ENCODE peak calls at places on chromosome 5, in five cellular contexts. One of them, this sample, is unnamed.

GRCh38 chr5:137269297-137269696 is 229.8 kb downstream of the SPOCK1 start:
- DNase-seq in GM23338: peak
- DNase-seq in A549: no peak
- DNase-seq in K562: no peak
- DNase-seq in HepG2: no peak
- DNase-seq in this sample: no peak

GRCh38 chr5:60207031-60207430 is 313.5 kb upstream of the PDE4D start:
- DNase-seq in K562: no peak
- DNase-seq in A549: no peak
- DNase-seq in HepG2: no peak
- DNase-seq in GM23338: no peak
- DNase-seq in this sample: peak

GRCh38 chr5:139745800-139746690 is 49.6 kb upstream of the PSD2 start:
- DNase-seq in HepG2: peak
- DNase-seq in K562: peak
- DNase-seq in GM23338: peak
- DNase-seq in A549: peak
- DNase-seq in this sample: no peak

GRCh38 chr5:139193928-139194327 is 4.2 kb downstream of the SIL1 start:
- DNase-seq in HepG2: peak
- DNase-seq in GM23338: peak
- DNase-seq in A549: peak
- DNase-seq in K562: peak
- DNase-seq in this sample: no peak

GRCh38 chr5:33283243-33283642 is 157.5 kb upstream of the TARS1 start:
- DNase-seq in GM23338: no peak
- DNase-seq in HepG2: no peak
- DNase-seq in K562: no peak
- DNase-seq in A549: no peak
- DNase-seq in this sample: no peak

GRCh38 chr5:62093981-62094380 is 212.0 kb upstream of the KIF2A start:
- DNase-seq in A549: peak
- DNase-seq in HepG2: no peak
- DNase-seq in GM23338: peak
- DNase-seq in K562: peak
- DNase-seq in this sample: no peak

GRCh38 chr5:64930672-64931318 is 162.1 kb downstream of the CWC27 start:
- DNase-seq in A549: no peak
- DNase-seq in GM23338: no peak
- DNase-seq in HepG2: no peak
- DNase-seq in K562: no peak
- DNase-seq in this sample: no peak

GRCh38 chr5:168317521-168318147 is 26.2 kb downstream of the WWC1 start:
- DNase-seq in K562: peak
- DNase-seq in GM23338: no peak
- DNase-seq in A549: peak
- DNase-seq in HepG2: peak
- DNase-seq in this sample: no peak

GRCh38 chr5:154077692-154078091 is 38.9 kb downstream of the MFAP3 start:
- DNase-seq in GM23338: no peak
- DNase-seq in HepG2: no peak
- DNase-seq in K562: no peak
- DNase-seq in A549: no peak
- DNase-seq in this sample: no peak

GRCh38 chr5:179805529-179806249 is 977 bp downstream of the MGAT4B start:
- DNase-seq in A549: peak
- DNase-seq in K562: peak
- DNase-seq in GM23338: peak
- DNase-seq in HepG2: no peak
- DNase-seq in this sample: no peak

GRCh38 chr5:179805070-179805528 is 1.6 kb downstream of the MGAT4B start:
- DNase-seq in HepG2: no peak
- DNase-seq in K562: no peak
- DNase-seq in GM23338: no peak
- DNase-seq in A549: no peak
- DNase-seq in this sample: no peak

GRCh38 chr5:179803651-179804598 is 2.7 kb downstream of the MGAT4B start:
- DNase-seq in GM23338: no peak
- DNase-seq in A549: no peak
- DNase-seq in K562: peak
- DNase-seq in HepG2: peak
- DNase-seq in this sample: no peak

GRCh38 chr5:179804599-179804947 is 2.1 kb downstream of the MGAT4B start:
- DNase-seq in K562: no peak
- DNase-seq in GM23338: no peak
- DNase-seq in A549: no peak
- DNase-seq in HepG2: no peak
- DNase-seq in this sample: no peak

GRCh38 chr5:179806250-179807045 is at the start of gene MGAT4B:
- DNase-seq in K562: peak
- DNase-seq in HepG2: no peak
- DNase-seq in GM23338: peak
- DNase-seq in A549: peak
- DNase-seq in this sample: no peak
- TF ChIP-seq JUNB in K562: no peak
- TF ChIP-seq JUNB in HepG2: no peak
- TF ChIP-seq JUNB in GM23338: no peak
- TF ChIP-seq JUNB in A549: no peak
- TF ChIP-seq JUNB in this sample: no peak

DNA sequence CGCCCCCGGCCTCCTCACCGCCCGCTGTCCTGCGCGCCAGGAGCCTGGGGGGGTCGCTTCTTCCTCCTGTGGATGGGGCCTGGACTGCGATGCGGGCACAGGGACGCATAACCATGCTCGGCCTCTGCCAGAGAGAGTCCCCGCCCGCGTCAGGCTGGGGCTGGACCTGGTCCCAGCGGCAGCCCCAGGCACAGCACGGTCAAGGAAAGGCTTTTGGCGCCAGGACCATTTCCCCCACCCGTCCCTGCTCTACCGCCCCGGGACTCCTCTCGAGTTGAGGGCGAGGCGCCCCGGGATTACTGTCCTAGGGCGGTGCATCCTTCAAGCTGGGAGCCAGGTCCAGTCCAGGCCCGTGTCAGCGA is 356 bp downstream of the MXD3 start:
- DNase-seq in K562: no peak
- DNase-seq in GM23338: no peak
- DNase-seq in A549: no peak
- DNase-seq in HepG2: no peak
- DNase-seq in this sample: no peak
- TF ChIP-seq JUNB in K562: no peak
- TF ChIP-seq JUNB in GM23338: no peak
- TF ChIP-seq JUNB in A549: no peak
- TF ChIP-seq JUNB in HepG2: no peak
- TF ChIP-seq JUNB in this sample: no peak

GRCh38 chr5:8391916-8392315 is 523.0 kb downstream of the MTRR start:
- DNase-seq in GM23338: no peak
- DNase-seq in A549: no peak
- DNase-seq in HepG2: no peak
- DNase-seq in K562: no peak
- DNase-seq in this sample: no peak

DNA sequence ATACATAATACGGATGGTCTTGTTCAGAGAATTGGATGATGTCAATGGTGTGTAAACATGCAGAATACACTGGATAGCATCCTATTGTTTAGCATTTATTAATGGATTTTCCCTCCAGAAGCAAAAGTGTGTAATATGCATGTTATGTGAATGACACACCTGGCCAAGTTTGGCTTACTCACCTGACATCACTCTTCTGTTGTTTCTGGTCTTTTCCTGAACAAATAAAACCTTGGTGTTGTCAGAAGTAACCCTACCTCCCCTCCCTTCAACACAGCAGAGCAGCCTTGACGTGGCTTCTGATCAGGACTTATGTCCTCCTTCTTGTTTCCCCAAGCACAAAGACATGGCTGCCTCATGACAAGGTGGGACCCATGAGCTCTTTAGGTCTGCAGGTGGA is 517.9 kb downstream of the MTRR start:
- DNase-seq in GM23338: no peak
- DNase-seq in A549: no peak
- DNase-seq in HepG2: no peak
- DNase-seq in K562: no peak
- DNase-seq in this sample: no peak
- TF ChIP-seq JUNB in GM23338: no peak
- TF ChIP-seq JUNB in A549: no peak
- TF ChIP-seq JUNB in HepG2: no peak
- TF ChIP-seq JUNB in K562: no peak
- TF ChIP-seq JUNB in this sample: no peak

GRCh38 chr5:56405536-56405935 is 172.4 kb upstream of the ANKRD55 start:
- DNase-seq in A549: no peak
- DNase-seq in GM23338: no peak
- DNase-seq in HepG2: peak
- DNase-seq in K562: no peak
- DNase-seq in this sample: no peak

GRCh38 chr5:56406838-56407237 is 173.7 kb upstream of the ANKRD55 start:
- DNase-seq in A549: no peak
- DNase-seq in GM23338: no peak
- DNase-seq in HepG2: no peak
- DNase-seq in K562: no peak
- DNase-seq in this sample: no peak

GRCh38 chr5:56406221-56406620 is 173.1 kb upstream of the ANKRD55 start:
- DNase-seq in K562: no peak
- DNase-seq in HepG2: peak
- DNase-seq in GM23338: no peak
- DNase-seq in A549: peak
- DNase-seq in this sample: no peak

GRCh38 chr5:56405116-56405515 is 172.0 kb upstream of the ANKRD55 start:
- DNase-seq in A549: no peak
- DNase-seq in HepG2: no peak
- DNase-seq in K562: no peak
- DNase-seq in GM23338: no peak
- DNase-seq in this sample: no peak

DNA sequence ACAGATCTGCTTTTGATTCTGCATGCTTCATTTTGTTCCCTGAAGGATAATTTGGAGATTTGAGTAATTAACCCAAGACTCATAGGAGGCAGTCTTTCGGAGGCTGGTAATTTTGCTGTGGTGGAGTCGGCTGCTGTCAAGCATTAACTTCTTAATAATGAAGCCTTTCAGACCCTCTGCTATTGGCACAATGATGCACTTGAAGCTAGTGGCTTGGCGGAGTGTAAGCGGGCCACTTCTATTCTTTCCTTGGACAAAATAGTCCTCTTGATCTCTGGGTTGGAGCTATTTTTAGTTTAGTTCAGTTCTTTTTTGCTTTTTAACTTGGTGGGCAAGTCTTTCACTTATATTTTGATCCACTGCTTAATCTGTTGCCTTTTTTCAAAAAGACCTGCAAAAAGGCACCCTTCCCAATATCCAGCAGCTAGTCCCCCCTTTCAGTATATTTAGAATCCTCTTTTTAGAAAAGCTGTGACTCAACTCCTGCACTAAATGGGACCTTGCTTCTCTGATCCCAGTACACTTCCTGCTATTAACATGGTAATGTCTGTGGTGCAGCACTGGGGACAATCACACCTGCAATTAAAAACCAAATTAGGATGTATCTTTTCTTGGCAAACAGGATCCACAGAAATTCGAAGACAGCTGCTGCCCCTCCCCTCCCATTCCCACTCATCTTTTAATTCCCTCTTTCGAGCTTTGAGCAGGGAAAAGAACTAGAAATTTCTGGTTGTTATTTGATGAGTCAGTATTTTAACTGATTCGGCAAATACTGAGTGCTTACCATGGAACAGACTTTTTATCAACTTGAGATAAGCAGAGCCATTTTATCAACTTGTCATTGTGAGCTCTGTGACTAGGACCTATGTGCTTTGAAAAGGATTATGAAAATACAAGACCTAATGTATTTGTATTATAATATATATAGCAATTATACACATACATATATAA is 169.4 kb upstream of the ANKRD55 start:
- DNase-seq in K562: no peak
- DNase-seq in HepG2: no peak
- DNase-seq in GM23338: peak
- DNase-seq in A549: no peak
- DNase-seq in this sample: no peak
- TF ChIP-seq JUNB in K562: no peak
- TF ChIP-seq JUNB in HepG2: no peak
- TF ChIP-seq JUNB in GM23338: no peak
- TF ChIP-seq JUNB in A549: no peak
- TF ChIP-seq JUNB in this sample: no peak

DNA sequence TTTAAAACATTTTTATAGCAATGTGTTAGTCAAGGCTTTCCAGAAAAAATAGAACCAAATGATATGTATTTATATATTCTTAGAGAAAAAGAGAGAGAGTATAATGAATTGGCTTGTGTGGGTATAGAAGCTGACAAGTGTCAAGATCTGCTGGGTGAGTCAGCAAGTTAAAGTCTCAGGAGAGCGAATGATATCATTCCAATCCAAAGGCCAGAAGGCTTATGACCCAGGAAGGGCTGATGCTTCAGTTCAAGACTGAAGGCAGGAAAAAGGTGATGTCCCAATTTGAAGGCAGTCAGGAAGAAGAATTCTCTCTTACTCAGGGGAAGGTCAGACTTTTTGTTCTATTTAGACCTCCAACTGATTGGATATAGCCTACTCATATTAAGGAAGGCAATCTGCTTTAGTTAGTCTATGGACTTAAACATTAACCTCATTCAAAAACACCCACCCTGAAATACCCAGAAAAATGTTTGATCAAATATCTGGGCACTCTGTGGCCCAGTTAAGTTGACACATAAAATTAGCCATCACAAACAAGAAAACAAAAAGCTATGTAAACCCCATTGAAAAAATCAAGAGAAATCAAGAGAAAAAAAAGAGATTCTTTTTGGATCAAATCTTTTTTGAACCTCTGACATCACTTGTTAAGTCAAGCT is 189.6 kb downstream of the PIK3R1 start:
- DNase-seq in A549: peak
- DNase-seq in GM23338: no peak
- DNase-seq in K562: peak
- DNase-seq in HepG2: no peak
- DNase-seq in this sample: no peak
- TF ChIP-seq JUNB in A549: no peak
- TF ChIP-seq JUNB in GM23338: no peak
- TF ChIP-seq JUNB in K562: no peak
- TF ChIP-seq JUNB in HepG2: no peak
- TF ChIP-seq JUNB in this sample: no peak

GRCh38 chr5:95352686-95353085 is 38.5 kb upstream of the FAM81B start:
- DNase-seq in K562: no peak
- DNase-seq in A549: no peak
- DNase-seq in GM23338: no peak
- DNase-seq in HepG2: no peak
- DNase-seq in this sample: no peak

GRCh38 chr5:95347516-95348140 is 43.5 kb upstream of the FAM81B start:
- DNase-seq in A549: no peak
- DNase-seq in GM23338: no peak
- DNase-seq in K562: no peak
- DNase-seq in HepG2: no peak
- DNase-seq in this sample: no peak

GRCh38 chr5:95350631-95351030 is 40.5 kb upstream of the FAM81B start:
- DNase-seq in K562: no peak
- DNase-seq in GM23338: no peak
- DNase-seq in A549: no peak
- DNase-seq in HepG2: no peak
- DNase-seq in this sample: no peak
- TF ChIP-seq JUNB in K562: no peak
- TF ChIP-seq JUNB in GM23338: no peak
- TF ChIP-seq JUNB in A549: no peak
- TF ChIP-seq JUNB in HepG2: no peak
- TF ChIP-seq JUNB in this sample: no peak

GRCh38 chr5:34571380-34572041 is 84.6 kb upstream of the RAI14 start:
- DNase-seq in HepG2: no peak
- DNase-seq in A549: no peak
- DNase-seq in K562: no peak
- DNase-seq in GM23338: no peak
- DNase-seq in this sample: no peak
- TF ChIP-seq JUNB in HepG2: no peak
- TF ChIP-seq JUNB in A549: no peak
- TF ChIP-seq JUNB in K562: no peak
- TF ChIP-seq JUNB in GM23338: no peak
- TF ChIP-seq JUNB in this sample: peak

This sample was measured in GM12878.